ENCODE peak calls at places on chromosomes 16 and 17, in eight cellular contexts. One of them, this sample, is unnamed.
A peak's percentile ranks its signal among the peaks of the same experiment; 100 is the strongest.

GRCh38 chr17:5249615-5250014 is 15.0 kb upstream of the SCIMP start:
- DNase-seq in ascending aorta: no peak
- DNase-seq in upper lobe of right lung: no peak
- DNase-seq in gastrocnemius medialis: peak; percentile 19
- DNase-seq in heart right ventricle: no peak
- DNase-seq in GM06990: no peak
- DNase-seq in epithelial cell of proximal tubule: peak; percentile 16
- DNase-seq in AG10803: peak; percentile 86
- DNase-seq in this sample: peak; percentile 75

GRCh38 chr16:8565498-8565897 is 24.8 kb downstream of the TMEM114 start:
- DNase-seq in ascending aorta: no peak
- DNase-seq in upper lobe of right lung: no peak
- DNase-seq in gastrocnemius medialis: no peak
- DNase-seq in heart right ventricle: no peak
- DNase-seq in GM06990: no peak
- DNase-seq in epithelial cell of proximal tubule: no peak
- DNase-seq in AG10803: no peak
- DNase-seq in this sample: no peak

GRCh38 chr16:20741555-20742285 is at the start of gene THUMPD1:
- DNase-seq in ascending aorta: peak; percentile 90
- DNase-seq in upper lobe of right lung: peak; percentile 99
- DNase-seq in gastrocnemius medialis: peak; percentile 91
- DNase-seq in heart right ventricle: peak; percentile 97
- DNase-seq in GM06990: peak; percentile 95
- DNase-seq in epithelial cell of proximal tubule: peak; percentile 61
- DNase-seq in AG10803: peak; percentile 94
- DNase-seq in this sample: peak; percentile 93

GRCh38 chr16:52563767-52564611 is 17.0 kb upstream of the TOX3 start:
- DNase-seq in ascending aorta: no peak
- DNase-seq in upper lobe of right lung: no peak
- DNase-seq in gastrocnemius medialis: no peak
- DNase-seq in heart right ventricle: no peak
- DNase-seq in GM06990: no peak
- DNase-seq in epithelial cell of proximal tubule: no peak
- DNase-seq in AG10803: no peak
- DNase-seq in this sample: no peak

GRCh38 chr16:77951788-77952187 is 70.6 kb upstream of the CLEC3A start:
- DNase-seq in ascending aorta: no peak
- DNase-seq in upper lobe of right lung: no peak
- DNase-seq in gastrocnemius medialis: no peak
- DNase-seq in heart right ventricle: no peak
- DNase-seq in GM06990: no peak
- DNase-seq in epithelial cell of proximal tubule: no peak
- DNase-seq in AG10803: no peak
- DNase-seq in this sample: no peak

GRCh38 chr17:72706396-72706981 is 386.0 kb downstream of the SLC39A11 start:
- DNase-seq in ascending aorta: no peak
- DNase-seq in upper lobe of right lung: no peak
- DNase-seq in gastrocnemius medialis: no peak
- DNase-seq in heart right ventricle: no peak
- DNase-seq in GM06990: no peak
- DNase-seq in epithelial cell of proximal tubule: no peak
- DNase-seq in AG10803: no peak
- DNase-seq in this sample: no peak

GRCh38 chr16:88442811-88443576 is 10.1 kb upstream of the ZFPM1 start:
- DNase-seq in ascending aorta: no peak
- DNase-seq in upper lobe of right lung: peak; percentile 89
- DNase-seq in gastrocnemius medialis: peak; percentile 47
- DNase-seq in heart right ventricle: peak; percentile 80
- DNase-seq in GM06990: peak; percentile 73
- DNase-seq in epithelial cell of proximal tubule: no peak
- DNase-seq in AG10803: peak; percentile 55
- DNase-seq in this sample: peak; percentile 37

GRCh38 chr16:16067127-16067526 is 117.7 kb downstream of the ABCC1 start:
- DNase-seq in ascending aorta: no peak
- DNase-seq in upper lobe of right lung: no peak
- DNase-seq in gastrocnemius medialis: peak; percentile 82
- DNase-seq in heart right ventricle: peak; percentile 35
- DNase-seq in GM06990: no peak
- DNase-seq in epithelial cell of proximal tubule: no peak
- DNase-seq in AG10803: peak; percentile 90
- DNase-seq in this sample: no peak

GRCh38 chr16:50696575-50697420 is 3.4 kb downstream of the NOD2 start:
- DNase-seq in ascending aorta: peak; percentile 80
- DNase-seq in upper lobe of right lung: peak; percentile 89
- DNase-seq in gastrocnemius medialis: peak; percentile 55
- DNase-seq in heart right ventricle: peak; percentile 75
- DNase-seq in GM06990: peak; percentile 67
- DNase-seq in epithelial cell of proximal tubule: no peak
- DNase-seq in AG10803: peak; percentile 73
- DNase-seq in this sample: peak; percentile 56

GRCh38 chr17:75813081-75814020 is 28.7 kb downstream of the UNK start:
- DNase-seq in ascending aorta: no peak
- DNase-seq in upper lobe of right lung: no peak
- DNase-seq in gastrocnemius medialis: no peak
- DNase-seq in heart right ventricle: no peak
- DNase-seq in GM06990: no peak
- DNase-seq in epithelial cell of proximal tubule: no peak
- DNase-seq in AG10803: no peak
- DNase-seq in this sample: no peak

GRCh38 chr17:45150911-45151809 is 2.9 kb downstream of the HEXIM1 start:
- DNase-seq in ascending aorta: no peak
- DNase-seq in upper lobe of right lung: no peak
- DNase-seq in gastrocnemius medialis: no peak
- DNase-seq in heart right ventricle: no peak
- DNase-seq in GM06990: no peak
- DNase-seq in epithelial cell of proximal tubule: no peak
- DNase-seq in AG10803: no peak
- DNase-seq in this sample: no peak

GRCh38 chr17:40936976-40937375 is 470 bp downstream of the KRT23 start:
- DNase-seq in ascending aorta: no peak
- DNase-seq in upper lobe of right lung: no peak
- DNase-seq in gastrocnemius medialis: no peak
- DNase-seq in heart right ventricle: no peak
- DNase-seq in GM06990: no peak
- DNase-seq in epithelial cell of proximal tubule: no peak
- DNase-seq in AG10803: no peak
- DNase-seq in this sample: no peak

GRCh38 chr17:76000016-76000754 is 470 bp upstream of the CDK3 start:
- DNase-seq in ascending aorta: no peak
- DNase-seq in upper lobe of right lung: no peak
- DNase-seq in gastrocnemius medialis: no peak
- DNase-seq in heart right ventricle: no peak
- DNase-seq in GM06990: peak; percentile 61
- DNase-seq in epithelial cell of proximal tubule: no peak
- DNase-seq in AG10803: no peak
- DNase-seq in this sample: no peak

GRCh38 chr16:1696863-1697262 is 9.1 kb upstream of the MAPK8IP3 start:
- DNase-seq in ascending aorta: no peak
- DNase-seq in upper lobe of right lung: no peak
- DNase-seq in gastrocnemius medialis: no peak
- DNase-seq in heart right ventricle: no peak
- DNase-seq in GM06990: no peak
- DNase-seq in epithelial cell of proximal tubule: no peak
- DNase-seq in AG10803: no peak
- DNase-seq in this sample: peak; percentile 26

GRCh38 chr16:69166221-69166833 is 20.6 kb upstream of the SNTB2 start:
- DNase-seq in ascending aorta: no peak
- DNase-seq in upper lobe of right lung: no peak
- DNase-seq in gastrocnemius medialis: no peak
- DNase-seq in heart right ventricle: no peak
- DNase-seq in GM06990: no peak
- DNase-seq in epithelial cell of proximal tubule: no peak
- DNase-seq in AG10803: no peak
- DNase-seq in this sample: peak; percentile 38

GRCh38 chr17:16442141-16442540 is 26.8 kb downstream of the TRPV2 start:
- DNase-seq in ascending aorta: no peak
- DNase-seq in upper lobe of right lung: no peak
- DNase-seq in gastrocnemius medialis: no peak
- DNase-seq in heart right ventricle: no peak
- DNase-seq in GM06990: no peak
- DNase-seq in epithelial cell of proximal tubule: no peak
- DNase-seq in AG10803: peak; percentile 45
- DNase-seq in this sample: no peak

GRCh38 chr16:5003211-5003610 is 30.5 kb downstream of the NAGPA start:
- DNase-seq in ascending aorta: no peak
- DNase-seq in upper lobe of right lung: no peak
- DNase-seq in gastrocnemius medialis: no peak
- DNase-seq in heart right ventricle: no peak
- DNase-seq in GM06990: no peak
- DNase-seq in epithelial cell of proximal tubule: no peak
- DNase-seq in AG10803: no peak
- DNase-seq in this sample: no peak
- TF ChIP-seq CTCF in ascending aorta: no peak
- TF ChIP-seq CTCF in upper lobe of right lung: no peak
- TF ChIP-seq CTCF in gastrocnemius medialis: no peak
- TF ChIP-seq CTCF in heart right ventricle: no peak
- TF ChIP-seq CTCF in GM06990: no peak
- TF ChIP-seq CTCF in epithelial cell of proximal tubule: no peak
- TF ChIP-seq CTCF in AG10803: no peak
- TF ChIP-seq CTCF in this sample: no peak

DNA sequence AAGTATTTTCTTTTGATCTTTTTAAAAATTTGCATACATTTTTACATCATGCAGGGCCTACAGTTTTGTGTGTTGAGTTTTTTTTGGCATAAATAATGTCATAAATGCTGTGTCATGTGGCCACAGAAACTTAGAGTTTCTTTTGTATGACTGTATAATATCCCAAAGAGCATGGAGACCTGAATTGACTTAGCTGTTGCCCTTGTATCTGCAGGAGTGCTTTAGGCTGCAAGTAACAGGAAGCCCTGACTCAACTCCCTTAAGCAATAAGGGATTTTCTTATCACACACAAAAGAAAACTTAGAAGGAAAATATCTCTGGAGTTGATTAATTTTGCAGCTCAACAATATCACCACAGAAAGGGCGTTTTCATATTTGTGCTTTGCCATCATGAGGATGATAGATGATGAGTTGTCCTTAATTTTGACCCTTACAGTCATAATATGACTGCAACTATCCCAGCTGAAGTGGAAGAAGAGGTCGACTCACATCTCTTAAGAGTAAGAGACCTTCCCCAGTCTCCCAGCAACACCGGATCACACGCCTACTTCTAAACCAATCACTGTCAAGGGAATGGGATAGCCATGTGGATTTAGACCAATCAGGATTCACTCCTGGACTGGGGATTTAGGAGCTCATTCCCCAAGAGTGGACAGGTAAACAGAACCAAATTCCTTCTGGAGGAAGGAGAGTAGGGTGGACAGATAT is 138.9 kb downstream of the GSG1L start:
- DNase-seq in ascending aorta: no peak
- DNase-seq in upper lobe of right lung: no peak
- DNase-seq in gastrocnemius medialis: no peak
- DNase-seq in heart right ventricle: no peak
- DNase-seq in GM06990: no peak
- DNase-seq in epithelial cell of proximal tubule: no peak
- DNase-seq in AG10803: no peak
- DNase-seq in this sample: no peak
- TF ChIP-seq CTCF in ascending aorta: no peak
- TF ChIP-seq CTCF in upper lobe of right lung: no peak
- TF ChIP-seq CTCF in gastrocnemius medialis: no peak
- TF ChIP-seq CTCF in heart right ventricle: no peak
- TF ChIP-seq CTCF in GM06990: no peak
- TF ChIP-seq CTCF in epithelial cell of proximal tubule: no peak
- TF ChIP-seq CTCF in AG10803: no peak
- TF ChIP-seq CTCF in this sample: no peak

GRCh38 chr17:81188491-81188840 is 22.4 kb upstream of the AATK start:
- DNase-seq in ascending aorta: no peak
- DNase-seq in upper lobe of right lung: no peak
- DNase-seq in gastrocnemius medialis: no peak
- DNase-seq in heart right ventricle: no peak
- DNase-seq in GM06990: no peak
- DNase-seq in epithelial cell of proximal tubule: no peak
- DNase-seq in AG10803: no peak
- DNase-seq in this sample: no peak

GRCh38 chr17:81191116-81191515 is 25.1 kb upstream of the AATK start:
- DNase-seq in ascending aorta: no peak
- DNase-seq in upper lobe of right lung: no peak
- DNase-seq in gastrocnemius medialis: no peak
- DNase-seq in heart right ventricle: no peak
- DNase-seq in GM06990: no peak
- DNase-seq in epithelial cell of proximal tubule: no peak
- DNase-seq in AG10803: no peak
- DNase-seq in this sample: no peak

GRCh38 chr17:81190591-81190990 is 24.6 kb upstream of the AATK start:
- DNase-seq in ascending aorta: no peak
- DNase-seq in upper lobe of right lung: no peak
- DNase-seq in gastrocnemius medialis: no peak
- DNase-seq in heart right ventricle: no peak
- DNase-seq in GM06990: no peak
- DNase-seq in epithelial cell of proximal tubule: no peak
- DNase-seq in AG10803: no peak
- DNase-seq in this sample: no peak

GRCh38 chr17:81189016-81189415 is 23.0 kb upstream of the AATK start:
- DNase-seq in ascending aorta: no peak
- DNase-seq in upper lobe of right lung: no peak
- DNase-seq in gastrocnemius medialis: no peak
- DNase-seq in heart right ventricle: no peak
- DNase-seq in GM06990: no peak
- DNase-seq in epithelial cell of proximal tubule: no peak
- DNase-seq in AG10803: no peak
- DNase-seq in this sample: no peak

DNA sequence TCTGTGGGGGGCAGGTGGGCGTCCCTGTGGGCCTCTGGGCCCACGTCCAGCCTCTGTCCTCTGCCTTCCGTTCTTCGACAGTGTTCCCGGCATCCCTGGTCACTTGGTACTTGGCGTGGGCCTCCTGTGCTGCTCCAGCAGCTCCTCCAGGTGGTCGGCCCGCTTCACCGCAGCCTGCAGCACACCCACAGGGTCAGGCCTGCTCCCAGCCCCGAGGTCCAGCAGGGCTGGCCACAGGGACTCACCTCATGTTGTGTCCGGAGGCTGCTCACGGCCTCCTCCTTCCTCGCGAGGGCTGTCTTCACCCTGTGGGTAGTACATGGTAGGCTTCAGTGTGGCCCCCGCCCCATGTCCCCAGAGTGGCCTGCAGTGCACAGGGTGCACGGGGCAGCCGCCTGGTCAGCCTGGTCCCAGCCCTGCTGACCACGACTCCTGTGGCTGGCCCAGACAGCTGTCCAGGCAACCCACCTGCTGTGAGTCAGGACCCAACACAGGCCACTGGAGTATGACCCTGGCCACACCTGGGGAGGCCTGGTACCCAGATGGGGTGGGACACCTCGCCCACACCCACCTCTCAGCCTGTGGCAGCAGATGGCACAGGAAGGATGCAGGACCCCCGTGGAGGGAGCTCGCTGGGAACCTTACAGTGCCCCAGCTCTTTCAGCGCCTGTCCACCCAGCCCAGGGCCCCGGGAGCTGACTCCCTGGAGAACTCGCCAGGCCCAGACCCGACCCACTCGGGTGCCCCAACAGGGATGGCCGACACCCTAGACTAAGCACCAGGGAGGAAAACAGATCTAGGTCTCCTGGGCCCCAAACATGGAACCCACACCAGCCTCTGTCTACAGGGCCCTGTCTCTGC is 23.9 kb upstream of the AATK start:
- DNase-seq in ascending aorta: no peak
- DNase-seq in upper lobe of right lung: no peak
- DNase-seq in gastrocnemius medialis: no peak
- DNase-seq in heart right ventricle: no peak
- DNase-seq in GM06990: no peak
- DNase-seq in epithelial cell of proximal tubule: no peak
- DNase-seq in AG10803: no peak
- DNase-seq in this sample: no peak
- TF ChIP-seq CTCF in ascending aorta: no peak
- TF ChIP-seq CTCF in upper lobe of right lung: no peak
- TF ChIP-seq CTCF in gastrocnemius medialis: no peak
- TF ChIP-seq CTCF in heart right ventricle: peak; percentile 26
- TF ChIP-seq CTCF in GM06990: no peak
- TF ChIP-seq CTCF in epithelial cell of proximal tubule: no peak
- TF ChIP-seq CTCF in AG10803: no peak
- TF ChIP-seq CTCF in this sample: no peak

GRCh38 chr16:27080870-27081269 is 14.1 kb downstream of the C16orf82 start:
- DNase-seq in ascending aorta: no peak
- DNase-seq in upper lobe of right lung: no peak
- DNase-seq in gastrocnemius medialis: no peak
- DNase-seq in heart right ventricle: no peak
- DNase-seq in GM06990: no peak
- DNase-seq in epithelial cell of proximal tubule: no peak
- DNase-seq in AG10803: no peak
- DNase-seq in this sample: peak; percentile 21
- TF ChIP-seq CTCF in ascending aorta: no peak
- TF ChIP-seq CTCF in upper lobe of right lung: peak; percentile 17
- TF ChIP-seq CTCF in gastrocnemius medialis: no peak
- TF ChIP-seq CTCF in heart right ventricle: peak; percentile 36
- TF ChIP-seq CTCF in GM06990: peak; percentile 51
- TF ChIP-seq CTCF in epithelial cell of proximal tubule: peak; percentile 44
- TF ChIP-seq CTCF in AG10803: peak; percentile 61
- TF ChIP-seq CTCF in this sample: peak; percentile 75

This sample was measured in HFFc6.